ENCODE peak calls at places on chromosome 5, in ten cellular contexts. O is AG04450, Y is heart left ventricle, T is A549, B is SK-N-SH, F is tibial artery, E is heart right ventricle, V is HCT116, P is lower lobe of right lung, Z is adrenal gland. D is an unnamed sample.
A peak's percentile ranks its signal among the peaks of the same experiment; 100 is the strongest.

GRCh38 chr5:9148242-9148641 is 397.6 kb downstream of the SEMA5A start:
- DNase-seq in Z (no peak), Y (no peak), B (no peak), V (no peak), F (no peak), P (no peak), E (no peak), T (no peak), O (no peak), D (no peak)

GRCh38 chr5:15914603-15915002 is 265.0 kb downstream of the MARCHF11 start:
- DNase-seq in Y (no peak), B (no peak), V (no peak), O (no peak), Z (no peak), E (no peak), P (no peak), T (no peak), F (no peak), D (no peak)

GRCh38 chr5:14034991-14035390 is 90.5 kb upstream of the DNAH5 start:
- DNase-seq in V (no peak), T (no peak), P (no peak), O (no peak), Y (no peak), Z (no peak), F (no peak), B (no peak), E (no peak), D (no peak)

GRCh38 chr5:50922942-50923767 is 256.7 kb downstream of the PARP8 start:
- DNase-seq in B (no peak), T (no peak), O (no peak), E (peak; percentile 33), F (no peak), V (no peak), Y (peak; percentile 72), P (no peak), Z (no peak), D (no peak)

GRCh38 chr5:72510610-72511121 is 3.5 kb upstream of the ZNF366 start:
- DNase-seq in Y (no peak), V (no peak), Z (no peak), B (no peak), O (peak; percentile 47), P (no peak), T (no peak), F (peak; percentile 42), E (peak; percentile 23), D (no peak)

GRCh38 chr5:10583663-10584572 is 20.0 kb downstream of the ANKRD33B start:
- DNase-seq in Z (no peak), F (no peak), E (no peak), V (no peak), Y (no peak), O (no peak), P (no peak), B (no peak), T (no peak), D (no peak)

GRCh38 chr5:175659546-175660248 is 1.8 kb downstream of the HRH2 start:
- DNase-seq in B (no peak), P (no peak), V (no peak), O (no peak), Y (no peak), T (no peak), Z (no peak), F (no peak), E (no peak), D (no peak)

GRCh38 chr5:154756203-154756870 is 1.2 kb downstream of the LARP1 start:
- DNase-seq in Y (peak; percentile 75), V (no peak), F (peak; percentile 33), O (no peak), B (peak; percentile 68), E (peak; percentile 46), T (peak; percentile 63), Z (peak; percentile 70), P (peak; percentile 74), D (peak; percentile 54)

GRCh38 chr5:56496581-56497063 is 263.5 kb upstream of the ANKRD55 start:
- DNase-seq in Y (no peak), F (no peak), E (no peak), B (peak; percentile 80), O (no peak), T (no peak), V (no peak), P (no peak), Z (no peak), D (no peak)

GRCh38 chr5:56498759-56499395 is 265.7 kb upstream of the ANKRD55 start:
- DNase-seq in T (no peak), B (no peak), V (no peak), E (peak; percentile 48), Y (no peak), Z (no peak), F (no peak), P (no peak), O (no peak), D (no peak)

GRCh38 chr5:56503929-56504328 is 270.8 kb upstream of the ANKRD55 start:
- DNase-seq in Z (no peak), V (no peak), T (no peak), E (no peak), Y (no peak), B (no peak), P (no peak), F (no peak), O (no peak), D (no peak)

GRCh38 chr5:56501949-56502557 is 268.9 kb upstream of the ANKRD55 start:
- DNase-seq in T (no peak), B (no peak), P (no peak), O (no peak), Z (no peak), Y (no peak), E (no peak), F (no peak), V (no peak), D (no peak)

GRCh38 chr5:56499877-56500276 is 266.7 kb upstream of the ANKRD55 start:
- DNase-seq in F (no peak), O (no peak), T (no peak), V (no peak), Z (no peak), Y (no peak), P (no peak), E (no peak), B (no peak), D (no peak)
- H3K9me3 ChIP-seq in F (no peaks in the 10 kb centered on the region), O (peaks cover 5% of the 10 kb centered on the region), T (no peaks in the 10 kb centered on the region), V (no peaks in the 10 kb centered on the region), Z (no peaks in the 10 kb centered on the region), Y (no peaks in the 10 kb centered on the region), P (no peaks in the 10 kb centered on the region), E (no peaks in the 10 kb centered on the region), B (no peaks in the 10 kb centered on the region), D (no peaks in the 10 kb centered on the region)

DNA sequence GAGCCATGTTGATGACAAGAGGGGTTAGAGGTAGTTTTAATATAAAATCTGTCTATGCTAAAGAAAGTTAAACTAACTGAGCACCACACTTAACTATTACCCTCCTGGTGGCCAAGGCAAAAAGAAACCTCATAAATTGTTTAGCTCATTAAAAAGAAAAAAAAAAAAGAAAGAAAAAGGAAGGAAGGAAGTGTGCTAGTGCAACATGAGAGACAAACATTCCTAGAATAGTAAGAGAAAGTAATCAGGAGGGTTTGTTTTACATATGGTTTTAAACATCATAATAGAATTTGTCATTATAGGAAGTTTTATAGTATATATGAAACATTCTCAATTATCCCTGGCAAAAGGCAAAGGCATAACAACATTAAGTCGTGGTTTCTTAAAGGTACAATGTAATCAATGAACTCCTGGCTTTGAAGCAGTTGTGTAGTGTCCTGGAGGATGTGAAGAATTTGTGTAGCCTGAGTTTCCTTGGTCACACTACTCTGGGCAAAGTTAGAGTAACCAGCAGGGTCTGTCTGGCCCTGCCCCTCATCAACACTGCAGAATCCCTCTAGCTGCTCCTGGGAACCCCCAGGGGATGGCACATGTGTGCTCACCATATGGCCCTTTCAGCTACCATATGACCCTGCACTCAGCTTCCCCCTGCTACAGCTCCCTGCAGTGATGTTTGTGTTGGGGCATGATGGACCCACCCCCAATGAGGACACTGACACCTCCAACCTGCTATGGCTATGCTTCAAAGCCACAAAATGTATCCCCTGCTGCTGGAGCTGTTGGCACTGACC is 152.5 kb downstream of the SNX18 start:
- DNase-seq in O (no peak), V (no peak), T (no peak), Y (no peak), P (no peak), B (no peak), Z (no peak), E (no peak), F (no peak), D (no peak)
- H3K4me3 ChIP-seq in O (no peak overlapping the region), V (no peak overlapping the region), T (no peak overlapping the region), Y (no peak overlapping the region), P (no peak overlapping the region), B (no peak overlapping the region), Z (no peak overlapping the region), E (no peak overlapping the region), F (no peak overlapping the region), D (no peak overlapping the region)

GRCh38 chr5:96652769-96653455 is 9.3 kb upstream of the CAST start:
- DNase-seq in B (peak; percentile 42), E (no peak), Z (no peak), V (no peak), T (no peak), P (no peak), F (no peak), O (no peak), Y (no peak), D (no peak)

GRCh38 chr5:96651047-96651446 is 11.1 kb upstream of the CAST start:
- DNase-seq in P (no peak), E (no peak), T (no peak), F (no peak), O (no peak), B (no peak), Z (no peak), Y (no peak), V (no peak), D (no peak)

GRCh38 chr5:96654209-96654608 is 8.0 kb upstream of the CAST start:
- DNase-seq in Y (no peak), V (no peak), T (no peak), F (no peak), O (no peak), E (no peak), B (no peak), Z (no peak), P (no peak), D (no peak)

GRCh38 chr5:96649938-96650540 is 12.1 kb upstream of the CAST start:
- DNase-seq in Z (no peak), V (no peak), Y (no peak), E (no peak), B (no peak), F (no peak), O (no peak), T (no peak), P (no peak), D (no peak)

DNA sequence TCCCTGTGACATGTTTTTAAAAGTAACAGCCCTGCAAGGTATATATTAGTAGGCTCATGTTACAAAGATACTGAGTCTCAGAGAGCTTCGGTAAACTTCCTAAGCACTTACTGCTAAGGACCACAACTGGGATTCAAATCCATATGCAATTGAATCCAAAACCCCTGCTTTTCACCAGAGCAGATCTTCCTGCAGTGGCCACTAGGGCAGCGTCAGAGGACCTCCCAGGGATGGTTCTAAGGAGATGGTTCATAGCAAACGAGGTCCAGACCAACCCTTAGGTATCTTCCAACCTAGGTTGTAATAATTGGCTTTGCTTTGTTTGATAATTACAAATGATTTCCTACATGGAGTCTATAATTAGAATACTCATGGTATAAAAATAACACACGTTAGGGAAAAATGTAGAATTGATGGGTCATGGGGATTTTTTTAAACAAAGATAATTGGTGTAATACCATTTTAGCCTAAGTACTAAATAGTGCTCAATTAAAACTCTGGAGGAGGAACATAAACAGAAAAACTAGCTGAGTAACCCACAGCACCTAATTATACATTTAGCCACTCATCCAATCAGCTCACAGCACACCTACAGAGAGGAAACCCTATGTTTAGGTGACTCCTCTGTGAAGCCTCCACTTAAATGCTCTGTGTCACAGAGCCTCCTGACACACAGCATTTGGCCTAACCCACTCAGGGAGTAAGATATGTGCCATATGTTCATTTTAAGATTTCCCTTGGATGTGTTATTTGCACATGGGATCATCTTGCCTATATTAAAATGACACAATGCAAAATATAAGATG is 10.0 kb upstream of the CAST start:
- DNase-seq in E (no peak), Y (no peak), T (peak; percentile 58), V (no peak), F (no peak), B (peak; percentile 11), P (no peak), Z (no peak), O (no peak), D (no peak)
- TF ChIP-seq CTCF in E (no peak), Y (peak; percentile 4), T (no peak), V (peak; percentile 63), F (no peak), B (peak; percentile 48), P (peak; percentile 28), Z (no peak), O (peak; percentile 45), D (peak; percentile 48)

GRCh38 chr5:1262381-1262780 is 32.5 kb downstream of the TERT start:
- DNase-seq in E (no peak), Z (no peak), B (no peak), O (no peak), F (no peak), Y (no peak), V (no peak), T (no peak), P (no peak), D (peak; percentile 20)
- H3K9me3 ChIP-seq in E (peaks cover 29% of the 10 kb centered on the region), Z (no peaks in the 10 kb centered on the region), B (no peaks in the 10 kb centered on the region), O (peaks cover 86% of the 10 kb centered on the region), F (peaks cover 16% of the 10 kb centered on the region), Y (peaks cover 33% of the 10 kb centered on the region), V (no peaks in the 10 kb centered on the region), T (no peaks in the 10 kb centered on the region), P (no peaks in the 10 kb centered on the region), D (no peaks in the 10 kb centered on the region)

D was measured in neural progenitor cell.